ENCODE peak calls at places on chromosomes 1 and 21, in four cellular contexts. F, Z, Y and D are unnamed samples.

GRCh38 chr1:32786856-32787255 is 30.3 kb downstream of the YARS1 start:
- DNase-seq in F (no peak), Z (no peak), Y (peak), D (no peak)

GRCh38 chr1:73765551-73766233 is 432.3 kb downstream of the LRRIQ3 start:
- DNase-seq in F (no peak), Z (no peak), Y (no peak), D (no peak)

GRCh38 chr1:17635811-17636210 is 96.3 kb downstream of the ARHGEF10L start:
- DNase-seq in F (no peak), Z (no peak), Y (no peak), D (no peak)

GRCh38 chr1:234726359-234726836 is 116.4 kb upstream of the IRF2BP2 start:
- DNase-seq in F (no peak), Z (no peak), Y (no peak), D (no peak)

GRCh38 chr1:206713070-206713469 is 28.4 kb downstream of the MAPKAPK2 start:
- DNase-seq in F (no peak), Z (no peak), Y (no peak), D (no peak)

GRCh38 chr1:226641671-226642231 is 93.2 kb downstream of the STUM start:
- DNase-seq in F (no peak), Z (no peak), Y (no peak), D (no peak)

GRCh38 chr21:42539342-42539741 is 25.7 kb downstream of the SLC37A1 start:
- DNase-seq in F (no peak), Z (no peak), Y (no peak), D (no peak)

GRCh38 chr1:90850925-90851710 is 134.0 kb upstream of the BARHL2 start:
- DNase-seq in F (peak), Z (peak), Y (peak), D (peak)

GRCh38 chr1:16318544-16318943 is 33.7 kb downstream of the FBXO42 start:
- DNase-seq in F (no peak), Z (no peak), Y (no peak), D (no peak)

GRCh38 chr1:19400189-19400588 is 85.2 kb downstream of the CAPZB start:
- DNase-seq in F (no peak), Z (no peak), Y (no peak), D (no peak)

DNA sequence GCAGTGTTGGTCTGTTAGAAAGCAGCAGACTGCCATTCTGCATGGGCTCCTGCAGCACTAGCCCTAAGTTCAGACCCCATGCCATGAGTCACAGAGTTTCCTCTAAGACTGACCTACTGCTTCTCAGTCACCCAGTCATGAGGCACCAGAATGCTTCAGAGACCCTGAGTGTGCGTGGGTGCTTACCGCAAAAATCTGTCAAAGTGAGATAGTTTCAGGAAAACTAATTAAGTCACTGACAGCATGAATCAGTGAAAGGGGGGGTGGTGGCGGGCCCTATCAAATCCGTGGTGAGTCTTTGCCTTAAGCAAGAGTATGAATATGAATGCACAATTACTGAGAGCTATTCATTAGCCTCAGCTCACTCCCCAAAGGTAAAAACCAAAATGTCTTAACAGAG is 98.1 kb downstream of the KCTD3 start:
- DNase-seq in F (no peak), Z (no peak), Y (no peak), D (no peak)
- TF ChIP-seq NR3C1 in F (no peak), Z (no peak), Y (no peak), D (no peak)

GRCh38 chr1:85806236-85806965 is 98.2 kb upstream of the ZNHIT6 start:
- DNase-seq in F (no peak), Z (no peak), Y (no peak), D (no peak)

GRCh38 chr1:85799734-85800133 is 91.5 kb upstream of the ZNHIT6 start:
- DNase-seq in F (no peak), Z (no peak), Y (no peak), D (no peak)

DNA sequence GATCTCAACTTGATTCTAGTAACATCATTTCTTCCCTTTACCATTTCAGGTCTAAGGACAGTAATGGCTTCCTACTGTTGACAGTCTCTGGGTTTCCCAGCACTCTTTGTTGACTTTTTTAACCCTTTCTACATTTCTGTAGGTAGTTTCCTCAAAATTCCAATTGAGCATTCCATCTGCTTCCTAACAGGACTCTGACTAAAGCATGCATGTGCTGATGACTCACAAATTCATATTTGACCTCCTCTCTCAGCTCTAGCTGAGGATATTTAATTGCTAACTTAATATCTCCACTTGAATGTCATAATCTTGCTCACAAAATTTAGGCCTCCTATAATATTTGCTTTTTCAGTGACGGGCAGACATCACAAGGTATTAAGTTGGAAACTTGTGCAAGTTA is 93.3 kb upstream of the ZNHIT6 start:
- DNase-seq in F (no peak), Z (no peak), Y (no peak), D (no peak)
- TF ChIP-seq NR3C1 in F (no peak), Z (no peak), Y (no peak), D (no peak)

GRCh38 chr1:36408479-36408878 is 10.8 kb upstream of the LSM10 start:
- DNase-seq in F (no peak), Z (no peak), Y (no peak), D (no peak)
- TF ChIP-seq NR3C1 in F (no peak), Z (no peak), Y (no peak), D (no peak)

DNA sequence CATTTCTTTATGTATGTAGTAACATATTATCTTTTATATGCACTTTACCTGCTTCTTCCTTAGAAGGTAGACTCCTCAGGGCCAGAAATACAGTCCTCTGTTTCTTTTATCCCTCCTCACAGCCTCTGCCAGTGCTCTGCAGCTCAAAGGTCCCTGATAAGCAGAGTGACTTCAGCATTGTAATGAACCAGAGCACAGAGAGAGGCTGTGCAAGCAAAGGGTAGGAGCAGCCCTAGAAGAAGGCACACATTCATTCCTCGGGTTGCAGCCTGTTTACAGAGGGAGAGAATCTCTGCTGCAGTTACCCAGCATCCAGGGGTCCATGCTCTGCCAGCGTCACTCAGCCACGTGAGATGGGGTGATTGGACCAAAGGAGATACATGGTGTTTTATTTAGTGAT is 101.1 kb downstream of the RHOU start:
- DNase-seq in F (no peak), Z (no peak), Y (peak), D (no peak)
- TF ChIP-seq NR3C1 in F (no peak), Z (no peak), Y (no peak), D (no peak)